ENCODE peak calls at places on chromosomes 3 and 15, in four cellular contexts. N is WTC11, W is adrenal gland, I is mammary epithelial cell. O is an unnamed sample.
A peak's percentile ranks its signal among the peaks of the same experiment; 100 is the strongest.

GRCh38 chr3:172924546-172924945 is 174.0 kb downstream of the ECT2 start:
- DNase-seq in W (no peak), I (no peak), N (no peak), O (no peak)

GRCh38 chr3:46935168-46935858 is 41.2 kb downstream of the CCDC12 start:
- DNase-seq in W (peak; percentile 99), N (peak; percentile 62), I (peak; percentile 87), O (peak; percentile 88)

GRCh38 chr3:47512416-47513124 is 942 bp downstream of the ELP6 start:
- DNase-seq in I (peak; percentile 23), W (peak; percentile 32), N (no peak), O (no peak)

GRCh38 chr3:63521657-63522056 is 130.8 kb upstream of the SNTN start:
- DNase-seq in W (no peak), I (no peak), N (no peak), O (no peak)

GRCh38 chr15:69344238-69344637 is 45.5 kb downstream of the PAQR5 start:
- DNase-seq in N (no peak), W (no peak), I (no peak), O (no peak)

GRCh38 chr3:142818651-142819050 is 70.2 kb downstream of the PCOLCE2 start:
- DNase-seq in N (no peak), W (no peak), I (no peak), O (no peak)

GRCh38 chr3:194606941-194607340 is 26.3 kb downstream of the TMEM44 start:
- DNase-seq in N (no peak), I (no peak), W (no peak), O (no peak)

GRCh38 chr3:62332771-62333381 is 40.5 kb downstream of the FEZF2 start:
- DNase-seq in I (peak; percentile 1), W (no peak), N (no peak), O (peak; percentile 14)

GRCh38 chr3:50582083-50582482 is 12.8 kb downstream of the HEMK1 start:
- DNase-seq in N (no peak), I (no peak), W (no peak), O (no peak)

DNA sequence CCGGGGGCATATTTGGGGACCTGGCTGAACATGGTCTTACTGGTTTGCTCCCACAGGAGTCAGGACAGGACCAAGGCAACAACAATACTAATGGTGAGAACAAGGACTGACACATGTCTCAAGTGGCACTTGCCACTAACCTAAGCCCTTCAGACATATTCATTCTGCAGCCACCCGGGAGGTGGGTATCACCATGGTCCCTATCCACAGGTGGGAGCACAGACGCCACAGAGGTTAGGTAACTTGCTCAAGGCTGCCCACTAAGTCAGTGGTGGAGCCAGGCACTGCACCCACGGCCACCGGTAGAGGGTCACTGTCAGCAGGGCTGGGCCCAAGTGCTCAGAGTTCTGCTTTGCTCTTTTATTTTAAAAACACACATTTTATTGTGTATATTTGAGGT is 29.8 kb upstream of the SLC41A3 start:
- DNase-seq in N (peak; percentile 47), W (no peak), I (no peak), O (peak; percentile 51)
- TF ChIP-seq CTCF in N (peak; percentile 50), W (no peak), I (peak; percentile 40), O (peak; percentile 46)

GRCh38 chr15:96600350-96600749 is 269.9 kb downstream of the NR2F2 start:
- DNase-seq in N (no peak), W (no peak), I (no peak), O (no peak)
- TF ChIP-seq CTCF in N (no peak), W (no peak), I (no peak), O (no peak)

DNA sequence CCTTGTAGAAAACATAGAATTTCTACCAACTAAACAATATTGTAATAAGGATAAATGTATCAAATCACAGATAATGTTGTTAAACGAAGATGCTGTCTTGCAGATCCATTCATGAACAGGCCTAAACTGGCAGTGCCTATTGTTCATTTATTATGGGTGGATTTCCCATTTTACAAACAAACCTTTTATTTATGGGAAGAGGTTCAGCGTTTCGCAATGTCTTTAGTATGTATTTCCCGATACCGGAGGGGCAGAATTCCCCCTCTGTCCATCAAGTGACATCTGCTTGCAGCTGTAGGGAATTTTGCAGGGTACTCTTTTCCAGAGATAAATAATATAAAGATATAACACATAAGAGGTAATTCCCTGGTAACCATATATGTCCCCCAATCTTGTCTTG is 5.7 kb downstream of the CEP19 start:
- DNase-seq in N (no peak), I (no peak), W (no peak), O (no peak)
- TF ChIP-seq CTCF in N (no peak), I (no peak), W (no peak), O (no peak)

DNA sequence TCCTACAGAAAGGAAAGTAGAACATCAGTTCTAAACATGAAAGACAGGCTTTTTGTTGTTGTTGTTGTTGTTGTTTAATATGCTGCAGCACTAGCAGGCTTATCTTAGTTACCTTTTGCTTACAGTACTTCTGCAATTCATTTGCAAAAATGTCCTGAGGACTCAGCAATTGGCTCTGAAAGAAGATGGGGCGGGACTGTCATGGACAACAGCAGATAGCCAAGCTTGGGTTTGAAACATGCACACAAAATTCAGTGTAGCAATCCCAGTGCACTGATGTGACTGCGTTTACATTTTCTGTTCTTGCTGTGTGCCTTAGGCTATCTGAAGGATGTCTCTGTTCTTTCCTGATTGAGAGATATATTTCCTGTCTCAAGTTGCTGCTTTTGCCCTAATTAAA is 9.2 kb downstream of the UNC13C start:
- DNase-seq in I (no peak), W (no peak), N (no peak), O (no peak)
- TF ChIP-seq CTCF in I (no peak), W (no peak), N (no peak), O (no peak)

GRCh38 chr15:25862087-25862468 is 1.0 kb downstream of the ATP10A start:
- DNase-seq in I (no peak), W (peak; percentile 34), N (no peak), O (no peak)
- TF ChIP-seq CTCF in I (no peak), W (no peak), N (no peak), O (no peak)

GRCh38 chr15:89090791-89091666 is 2.8 kb downstream of the ABHD2 start:
- DNase-seq in W (peak; percentile 91), I (peak; percentile 53), N (no peak), O (peak; percentile 68)
- TF ChIP-seq CTCF in W (no peak), I (no peak), N (no peak), O (peak; percentile 29)

GRCh38 chr15:53389271-53389670 is 370.2 kb downstream of the WDR72 start:
- DNase-seq in I (no peak), N (no peak), W (no peak), O (no peak)

GRCh38 chr15:53384417-53384816 is 375.0 kb downstream of the WDR72 start:
- DNase-seq in I (no peak), N (peak; percentile 54), W (peak; percentile 28), O (peak; percentile 47)
- TF ChIP-seq CTCF in I (no peak), N (peak; percentile 26), W (peak; percentile 22), O (peak; percentile 43)

DNA sequence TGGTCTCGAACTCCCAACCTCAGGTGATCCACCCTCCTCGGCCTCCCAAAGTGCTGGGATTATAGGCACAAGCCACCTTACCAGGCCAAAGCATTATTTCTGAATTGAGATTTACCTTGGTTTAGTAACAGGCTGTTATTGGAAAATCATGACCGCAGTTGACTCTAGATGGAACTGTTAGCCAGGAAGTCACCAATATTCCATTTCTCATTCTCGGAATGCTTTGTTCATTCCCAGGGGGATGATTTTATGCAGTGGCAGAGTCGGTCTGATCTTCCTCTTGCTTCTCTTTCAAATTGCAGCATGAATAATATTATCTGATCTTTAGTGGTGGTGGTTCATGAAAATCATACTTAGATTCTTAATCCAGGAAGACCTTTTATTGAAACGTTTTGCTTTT is 195.5 kb upstream of the MBNL1 start:
- DNase-seq in I (no peak), N (no peak), W (no peak), O (no peak)
- TF ChIP-seq CTCF in I (peak; percentile 13), N (no peak), W (no peak), O (no peak)

GRCh38 chr3:22887664-22888291 is 315.3 kb upstream of the UBE2E2 start:
- DNase-seq in W (peak; percentile 32), N (peak; percentile 16), I (peak; percentile 8), O (peak; percentile 34)
- TF ChIP-seq CTCF in W (peak; percentile 43), N (peak; percentile 37), I (peak; percentile 81), O (peak; percentile 29)

GRCh38 chr3:124491875-124492274 is 238.4 kb upstream of the UMPS start:
- DNase-seq in W (no peak), I (no peak), N (no peak), O (no peak)

GRCh38 chr3:124491098-124491497 is 239.2 kb upstream of the UMPS start:
- DNase-seq in I (no peak), N (no peak), W (no peak), O (no peak)

GRCh38 chr3:124489506-124489905 is 240.7 kb upstream of the UMPS start:
- DNase-seq in W (no peak), N (no peak), I (no peak), O (no peak)

GRCh38 chr3:124496066-124496465 is 234.2 kb upstream of the UMPS start:
- DNase-seq in W (no peak), I (no peak), N (no peak), O (no peak)

DNA sequence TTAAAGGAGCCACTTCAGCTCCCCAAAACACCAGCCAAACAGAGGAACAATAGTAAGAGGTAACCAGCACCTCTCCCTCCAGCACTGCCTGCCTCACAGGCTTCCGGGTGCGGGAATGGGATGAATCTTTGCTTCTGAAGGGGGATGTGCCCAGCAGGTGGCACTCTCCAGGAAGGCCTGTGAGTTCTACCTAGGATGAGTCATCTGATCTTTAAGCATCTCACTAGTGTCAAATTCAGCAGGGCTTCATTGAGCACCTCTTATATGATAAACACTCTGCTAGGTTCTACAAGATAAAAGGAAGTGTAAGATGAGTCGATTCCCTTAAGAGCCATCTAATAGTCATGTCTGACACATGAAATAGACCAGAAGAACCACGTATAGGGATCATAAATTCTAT is 237.4 kb upstream of the UMPS start:
- DNase-seq in W (peak; percentile 71), N (peak; percentile 58), I (peak; percentile 68), O (peak; percentile 84)
- TF ChIP-seq CTCF in W (peak; percentile 50), N (no peak), I (peak; percentile 86), O (peak; percentile 38)

O was measured in Calu3.